ENCODE peak calls at places on chromosome 12, in ten cellular contexts. Z is endothelial cell, A is OCI-LY7, L is neural progenitor cell, N is psoas muscle, C is cardiac muscle cell, H is RWPE1, M is A673, D is HL-60, I is thoracic aorta. K is an unnamed sample.

GRCh38 chr12:43147893-43148292 is 404.1 kb downstream of the ADAMTS20 start:
- DNase-seq in Z (no peak), D (no peak), I (no peak), H (no peak), A (no peak), M (no peak), L (no peak), N (no peak), C (no peak), K (no peak)

GRCh38 chr12:99087278-99087677 is 442.2 kb downstream of the APAF1 start:
- DNase-seq in I (no peak), C (no peak), H (no peak), A (no peak), D (no peak), Z (no peak), N (no peak), M (peak; percentile 28), L (peak; percentile 42), K (no peak)

GRCh38 chr12:1590083-1590979 is 4.0 kb downstream of the FBXL14 start:
- DNase-seq in A (no peak), C (peak; percentile 64), N (no peak), D (no peak), I (no peak), L (peak; percentile 94), Z (no peak), M (no peak), H (no peak), K (no peak)

GRCh38 chr12:91562476-91562875 is 379.9 kb upstream of the DCN start:
- DNase-seq in Z (no peak), D (no peak), L (no peak), A (no peak), M (no peak), I (no peak), H (no peak), C (no peak), N (no peak), K (no peak)

GRCh38 chr12:47818701-47819543 is 781 bp downstream of the HDAC7 start:
- DNase-seq in L (peak; percentile 85), Z (peak; percentile 70), I (no peak), C (peak; percentile 56), D (no peak), N (peak; percentile 79), H (no peak), A (peak; percentile 64), M (no peak), K (no peak)

GRCh38 chr12:9334026-9334692 is 126.0 kb upstream of the PZP start:
- DNase-seq in M (no peak), N (no peak), I (no peak), D (peak; percentile 87), A (no peak), H (no peak), C (no peak), L (no peak), Z (no peak), K (no peak)

GRCh38 chr12:8969861-8970411 is 19.4 kb upstream of the KLRG1 start:
- DNase-seq in A (no peak), D (no peak), N (no peak), C (no peak), Z (no peak), I (no peak), L (no peak), M (no peak), H (no peak), K (no peak)

GRCh38 chr12:62602445-62603060 is 135.9 kb downstream of the MON2 start:
- DNase-seq in N (peak; percentile 89), C (peak; percentile 91), M (peak; percentile 95), Z (peak; percentile 76), A (peak; percentile 94), I (peak; percentile 74), L (peak; percentile 97), D (peak; percentile 96), H (peak; percentile 72), K (peak; percentile 71)

GRCh38 chr12:20492251-20492728 is 124.0 kb downstream of the PDE3A start:
- DNase-seq in D (peak; percentile 73), I (peak; percentile 31), Z (no peak), M (peak; percentile 70), H (peak; percentile 0), A (no peak), L (no peak), N (no peak), C (no peak), K (no peak)

DNA sequence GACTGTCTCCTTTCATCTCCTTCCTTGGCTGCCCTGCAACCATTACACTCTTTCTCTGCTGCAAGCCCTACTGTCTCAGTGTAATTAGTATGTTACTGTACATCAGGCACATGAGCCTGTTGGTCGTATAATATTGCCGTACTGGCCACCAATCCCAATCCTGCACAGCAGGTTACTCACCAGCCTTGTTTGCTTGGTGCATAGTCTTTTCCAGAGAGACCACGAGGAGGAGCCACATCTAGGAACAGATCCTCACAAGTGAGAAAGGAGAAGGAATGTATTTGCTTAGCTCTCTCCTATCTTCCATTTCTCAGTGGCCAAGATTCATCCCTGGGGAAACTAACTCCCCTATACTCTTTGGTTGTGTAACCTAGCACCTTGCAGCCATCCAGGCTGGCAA is 33.0 kb upstream of the BICDL1 start:
- DNase-seq in C (no peak), A (no peak), M (no peak), Z (no peak), L (no peak), H (no peak), I (no peak), D (no peak), N (no peak), K (no peak)
- TF ChIP-seq CTCF in C (no peak), A (no peak), M (no peak), Z (no peak), L (no peak), H (no peak), I (no peak), D (no peak), N (no peak), K (no peak)

GRCh38 chr12:116537149-116537904 is 21.9 kb upstream of the MAP1LC3B2 start:
- DNase-seq in M (no peak), N (no peak), C (no peak), D (no peak), A (no peak), H (no peak), I (no peak), Z (no peak), L (peak; percentile 27), K (no peak)
- TF ChIP-seq CTCF in M (no peak), N (no peak), C (no peak), D (no peak), A (no peak), H (no peak), I (no peak), Z (no peak), L (no peak), K (no peak)

DNA sequence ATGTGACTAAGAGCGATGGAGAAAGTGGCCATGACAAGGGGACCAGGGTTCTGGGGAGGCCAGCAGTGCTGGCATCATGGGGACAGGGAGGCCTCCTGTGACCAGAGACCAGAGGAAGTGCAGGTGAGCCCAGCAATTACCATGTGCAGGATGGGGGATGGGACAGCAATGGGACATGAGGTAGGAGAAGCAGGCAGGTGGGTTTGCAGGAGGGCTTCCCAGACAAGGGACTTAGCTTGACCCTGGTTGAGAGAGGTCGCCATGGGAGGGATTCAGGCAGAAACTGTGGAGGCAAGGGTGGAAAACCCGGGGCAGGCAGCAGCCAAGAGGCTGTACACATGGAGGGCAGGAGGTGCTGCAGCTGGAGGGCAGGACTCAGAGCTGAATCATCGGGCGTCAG is 36.4 kb downstream of the SFSWAP start:
- DNase-seq in D (no peak), A (no peak), Z (no peak), L (no peak), I (no peak), N (no peak), H (no peak), M (no peak), C (no peak), K (no peak)
- TF ChIP-seq CTCF in D (no peak), A (no peak), Z (no peak), L (no peak), I (no peak), N (no peak), H (no peak), M (no peak), C (no peak), K (no peak)

GRCh38 chr12:113208041-113208934 is 13.0 kb upstream of the TPCN1 start:
- DNase-seq in A (peak; percentile 98), I (no peak), M (no peak), Z (no peak), N (no peak), L (no peak), C (no peak), H (no peak), D (peak; percentile 99), K (no peak)
- TF ChIP-seq CTCF in A (no peak), I (no peak), M (no peak), Z (no peak), N (no peak), L (no peak), C (no peak), H (no peak), D (no peak), K (no peak)

GRCh38 chr12:6962285-6963015 is 8.0 kb downstream of the PHB2 start:
- DNase-seq in D (peak; percentile 66), M (no peak), Z (no peak), H (no peak), I (no peak), C (peak; percentile 9), L (peak; percentile 25), N (peak; percentile 14), A (no peak), K (no peak)

GRCh38 chr12:6961695-6962284 is 8.7 kb downstream of the PHB2 start:
- DNase-seq in N (peak; percentile 69), L (peak; percentile 89), Z (peak; percentile 57), I (no peak), A (peak; percentile 67), H (peak; percentile 39), M (peak; percentile 97), C (peak; percentile 83), D (peak; percentile 86), K (peak; percentile 54)

GRCh38 chr12:6964605-6965025 is 5.8 kb downstream of the PHB2 start:
- DNase-seq in Z (no peak), A (no peak), I (no peak), H (no peak), D (no peak), C (no peak), N (no peak), M (no peak), L (no peak), K (no peak)

GRCh38 chr12:6963741-6964446 is 6.6 kb downstream of the PHB2 start:
- DNase-seq in D (no peak), I (no peak), H (no peak), A (no peak), L (no peak), N (peak; percentile 27), Z (no peak), M (no peak), C (no peak), K (no peak)

GRCh38 chr12:6963016-6963731 is 7.3 kb downstream of the PHB2 start:
- DNase-seq in L (no peak), D (no peak), M (no peak), A (no peak), H (peak; percentile 88), N (peak; percentile 23), C (no peak), I (no peak), Z (no peak), K (no peak)
- TF ChIP-seq CTCF in L (no peak), D (no peak), M (no peak), A (no peak), H (no peak), N (no peak), C (no peak), I (no peak), Z (no peak), K (no peak)